ENCODE peak calls at places on chromosomes 6 and 20, in seven cellular contexts. I, X, P, M, S, C and J are unnamed samples.

GRCh38 chr6:125524356-125524755 is 222.6 kb upstream of the HDDC2 start:
- DNase-seq in I (no peak), X (no peak), P (no peak), M (no peak), S (no peak), C (no peak), J (no peak)

GRCh38 chr20:8244637-8245036 is 112.6 kb downstream of the PLCB1 start:
- DNase-seq in I (peak; percentile 84), X (peak; percentile 87), P (peak; percentile 40), M (peak; percentile 53), S (peak; percentile 77), C (peak; percentile 92), J (peak; percentile 86)

GRCh38 chr6:5215799-5216198 is 45.0 kb downstream of the LYRM4 start:
- DNase-seq in I (no peak), X (no peak), P (no peak), M (no peak), S (no peak), C (no peak), J (no peak)

GRCh38 chr6:35183281-35183680 is 30.5 kb upstream of the SCUBE3 start:
- DNase-seq in I (no peak), X (no peak), P (no peak), M (no peak), S (no peak), C (no peak), J (no peak)

GRCh38 chr20:62924567-62925419 is 1.5 kb downstream of the DIDO1 start:
- DNase-seq in I (peak; percentile 52), X (peak; percentile 47), P (peak; percentile 55), M (peak; percentile 28), S (peak; percentile 82), C (peak; percentile 39), J (no peak)

GRCh38 chr6:1240766-1241165 is 71.1 kb upstream of the FOXQ1 start:
- DNase-seq in I (no peak), X (no peak), P (no peak), M (no peak), S (peak; percentile 28), C (no peak), J (peak; percentile 44)

GRCh38 chr6:168124921-168125320 is 45.9 kb upstream of the FRMD1 start:
- DNase-seq in I (no peak), X (no peak), P (no peak), M (no peak), S (no peak), C (no peak), J (no peak)

GRCh38 chr6:83536647-83537589 is 24.6 kb downstream of the PRSS35 start:
- DNase-seq in I (no peak), X (no peak), P (no peak), M (no peak), S (no peak), C (no peak), J (no peak)

GRCh38 chr20:23270427-23270911 is 80.1 kb upstream of the NXT1 start:
- DNase-seq in I (peak; percentile 96), X (peak; percentile 83), P (peak; percentile 66), M (peak; percentile 99), S (peak; percentile 17), C (peak; percentile 94), J (peak; percentile 16)

GRCh38 chr6:139080255-139080920 is 51.8 kb downstream of the ABRACL start:
- DNase-seq in I (peak; percentile 13), X (no peak), P (no peak), M (peak; percentile 4), S (peak; percentile 15), C (no peak), J (peak; percentile 31)

GRCh38 chr20:51700809-51701285 is 67.3 kb downstream of the ATP9A start:
- DNase-seq in I (peak; percentile 69), X (peak; percentile 65), P (peak; percentile 66), M (peak; percentile 38), S (peak; percentile 40), C (peak; percentile 65), J (peak; percentile 59)

GRCh38 chr6:29627762-29628418 is 5.1 kb downstream of the GABBR1 start:
- DNase-seq in I (peak; percentile 84), X (peak; percentile 80), P (peak; percentile 77), M (peak; percentile 69), S (peak; percentile 78), C (peak; percentile 93), J (peak; percentile 94)

GRCh38 chr6:49151461-49151860 is 311.6 kb downstream of the MMUT start:
- DNase-seq in I (peak; percentile 34), X (no peak), P (no peak), M (no peak), S (no peak), C (no peak), J (no peak)

GRCh38 chr6:157811476-157812173 is 11.4 kb upstream of the SNX9 start:
- DNase-seq in I (peak; percentile 79), X (peak; percentile 44), P (no peak), M (peak; percentile 73), S (no peak), C (peak; percentile 29), J (no peak)

GRCh38 chr6:132684267-132684666 is 25.3 kb upstream of the TAAR1 start:
- DNase-seq in I (no peak), X (no peak), P (no peak), M (no peak), S (no peak), C (no peak), J (no peak)

GRCh38 chr6:28542440-28543293 is 17.0 kb downstream of the GPX5 start:
- DNase-seq in I (peak; percentile 93), X (peak; percentile 70), P (peak; percentile 90), M (peak; percentile 85), S (peak; percentile 82), C (peak; percentile 82), J (peak; percentile 80)

GRCh38 chr6:30396833-30397479 is 52.0 kb downstream of the RPP21 start:
- DNase-seq in I (peak; percentile 66), X (peak; percentile 72), P (peak; percentile 91), M (peak; percentile 58), S (peak; percentile 60), C (peak; percentile 64), J (peak; percentile 84)

GRCh38 chr6:6815732-6816131 is 227.2 kb downstream of the LY86 start:
- DNase-seq in I (no peak), X (no peak), P (no peak), M (no peak), S (peak; percentile 3), C (no peak), J (no peak)

GRCh38 chr20:33733654-33734576 is 2.1 kb downstream of the ZNF341 start:
- DNase-seq in I (peak; percentile 86), X (peak; percentile 53), P (peak; percentile 73), M (peak; percentile 52), S (peak; percentile 91), C (peak; percentile 76), J (peak; percentile 86)
- H3K4me3 ChIP-seq in I (no peak overlapping the region), X (no peak overlapping the region), P (no peak overlapping the region), M (no peak overlapping the region), S (peak overlapping the region; percentile 28), C (no peak overlapping the region), J (peak overlapping the region; percentile 17)

GRCh38 chr6:163711071-163711470 is 296.6 kb downstream of the QKI start:
- DNase-seq in I (no peak), X (no peak), P (no peak), M (no peak), S (no peak), C (no peak), J (no peak)

GRCh38 chr6:163712569-163712966 is 298.1 kb downstream of the QKI start:
- DNase-seq in I (no peak), X (no peak), P (no peak), M (no peak), S (no peak), C (no peak), J (no peak)

GRCh38 chr6:163714179-163714578 is 299.7 kb downstream of the QKI start:
- DNase-seq in I (no peak), X (no peak), P (no peak), M (no peak), S (no peak), C (no peak), J (no peak)

GRCh38 chr6:163711615-163712568 is 297.4 kb downstream of the QKI start:
- DNase-seq in I (no peak), X (no peak), P (no peak), M (no peak), S (peak; percentile 69), C (no peak), J (peak; percentile 27)

GRCh38 chr6:163712981-163713380 is 298.5 kb downstream of the QKI start:
- DNase-seq in I (no peak), X (no peak), P (no peak), M (no peak), S (no peak), C (no peak), J (no peak)
- TF ChIP-seq CTCF in I (no peak), X (no peak), P (no peak), M (no peak), S (no peak), C (no peak), J (no peak)

GRCh38 chr20:20710847-20711315 is 1.6 kb downstream of the RALGAPA2 start:
- DNase-seq in I (no peak), X (peak; percentile 34), P (peak; percentile 72), M (no peak), S (no peak), C (no peak), J (no peak)
- H3K4me3 ChIP-seq in I (no peak overlapping the region), X (peak overlapping the region; percentile 19), P (peak overlapping the region; percentile 78), M (no peak overlapping the region), S (no peak overlapping the region), C (no peak overlapping the region), J (no peak overlapping the region)

GRCh38 chr6:169801396-169802160 is 50.2 kb downstream of the ERMARD start:
- DNase-seq in I (no peak), X (no peak), P (no peak), M (no peak), S (no peak), C (no peak), J (no peak)
- TF ChIP-seq CTCF in I (no peak), X (no peak), P (no peak), M (no peak), S (no peak), C (no peak), J (no peak)

GRCh38 chr6:152983637-152984386 is 971 bp upstream of the FBXO5 start:
- DNase-seq in I (peak; percentile 88), X (peak; percentile 69), P (peak; percentile 98), M (peak; percentile 87), S (peak; percentile 76), C (peak; percentile 76), J (peak; percentile 78)

GRCh38 chr6:152984387-152984872 is 1.6 kb upstream of the FBXO5 start:
- DNase-seq in I (peak; percentile 19), X (no peak), P (no peak), M (no peak), S (no peak), C (no peak), J (no peak)

GRCh38 chr6:152982768-152983636 is at the start of gene FBXO5:
- DNase-seq in I (peak; percentile 98), X (peak; percentile 97), P (peak; percentile 99), M (peak; percentile 98), S (peak; percentile 98), C (peak; percentile 99), J (peak; percentile 99)

GRCh38 chr6:152981989-152982767 is 663 bp downstream of the FBXO5 start:
- DNase-seq in I (no peak), X (no peak), P (peak; percentile 12), M (no peak), S (no peak), C (no peak), J (no peak)

DNA sequence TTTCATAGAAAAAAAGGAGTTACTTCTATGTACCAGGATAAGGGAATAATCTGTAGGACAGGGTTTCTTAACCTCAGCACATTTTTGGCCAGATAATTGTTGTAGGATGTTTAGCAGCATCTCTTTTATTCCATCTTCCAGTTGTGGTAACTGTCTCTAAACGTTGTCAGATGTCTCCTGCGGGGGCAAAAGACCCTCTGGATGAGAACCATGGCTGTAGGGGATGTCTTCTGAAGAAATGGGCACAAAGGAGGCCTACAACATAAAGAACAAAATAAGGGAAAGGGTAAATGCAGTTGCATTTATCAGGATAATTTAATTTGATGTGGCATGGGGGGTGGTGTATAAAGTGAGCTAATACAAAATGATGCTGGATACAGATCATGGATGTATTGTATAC is 4.1 kb upstream of the FBXO5 start:
- DNase-seq in I (no peak), X (no peak), P (no peak), M (no peak), S (no peak), C (no peak), J (no peak)
- H3K4me3 ChIP-seq in I (no peak overlapping the region), X (no peak overlapping the region), P (no peak overlapping the region), M (no peak overlapping the region), S (no peak overlapping the region), C (no peak overlapping the region), J (no peak overlapping the region)